ENCODE peak calls at places on chromosomes 12 and 14, in five cellular contexts. M is BJ; R is Right ventricle myocardium superior; T is stimulated activated CD4-positive, alpha-beta T cell treated with anti-CD3 and anti-CD28 coated beads, Interleukin-4, amount 100 ng/mL, for 1 hour; A is stimulated activated CD8-positive, alpha-beta memory T cell treated with anti-CD3 and anti-CD28 coated beads, Interleukin-2, amount 100 ng/mL, for 1 hour. K is an unnamed sample.

GRCh38 chr14:68705741-68706283 is 87.1 kb downstream of the ZFP36L1 start:
- DNase-seq in M (no peak), R (no peak), T (no peak), A (no peak), K (no peak)

GRCh38 chr12:58918475-58918874 is 1.8 kb downstream of the LRIG3 start:
- DNase-seq in M (no peak), R (no peak), T (no peak), A (no peak), K (no peak)

GRCh38 chr12:57340104-57340503 is 89.1 kb upstream of the STAC3 start:
- DNase-seq in M (peak; percentile 35), R (peak; percentile 57), T (no peak), A (no peak), K (peak; percentile 20)

GRCh38 chr12:94152292-94153083 is 4.1 kb downstream of the PLXNC1 start:
- DNase-seq in M (no peak), R (no peak), T (no peak), A (no peak), K (no peak)

GRCh38 chr12:95096852-95097251 is 23.4 kb upstream of the NR2C1 start:
- DNase-seq in M (no peak), R (no peak), T (no peak), A (no peak), K (no peak)

GRCh38 chr12:109302358-109302757 is 6.7 kb downstream of the FOXN4 start:
- DNase-seq in M (no peak), R (no peak), T (no peak), A (no peak), K (no peak)

GRCh38 chr14:33876274-33876673 is 74.6 kb downstream of the EGLN3 start:
- DNase-seq in M (no peak), R (no peak), T (no peak), A (no peak), K (no peak)

GRCh38 chr14:95761436-95761835 is 47.5 kb upstream of the TCL1A start:
- DNase-seq in M (no peak), R (no peak), T (no peak), A (no peak), K (no peak)

GRCh38 chr14:22052795-22053194 is 379.2 kb upstream of the OR4E1 start:
- DNase-seq in M (no peak), R (no peak), T (peak; percentile 13), A (no peak), K (no peak)

K was measured in HL-60.